ENCODE peak calls at places on chromosome 14, in six cellular contexts. One of them, this sample, is unnamed.

GRCh38 chr14:67502867-67503266 is 14.3 kb upstream of the TMEM229B start:
- DNase-seq in H9: no peak
- DNase-seq in mesenchymal stem cell: no peak
- DNase-seq in H1: no peak
- DNase-seq in IMR-90: no peak
- DNase-seq in neuronal stem cell: no peak
- DNase-seq in this sample: no peak

GRCh38 chr14:68682166-68683103 is 110.4 kb downstream of the ZFP36L1 start:
- DNase-seq in H1: no peak
- DNase-seq in mesenchymal stem cell: peak
- DNase-seq in neuronal stem cell: no peak
- DNase-seq in IMR-90: peak
- DNase-seq in H9: no peak
- DNase-seq in this sample: peak

GRCh38 chr14:76413106-76413961 is 37.4 kb downstream of the ESRRB start:
- DNase-seq in IMR-90: no peak
- DNase-seq in mesenchymal stem cell: no peak
- DNase-seq in H9: no peak
- DNase-seq in H1: no peak
- DNase-seq in neuronal stem cell: no peak
- DNase-seq in this sample: no peak

GRCh38 chr14:104107611-104108569 is 22.4 kb downstream of the ASPG start:
- DNase-seq in mesenchymal stem cell: no peak
- DNase-seq in H9: peak
- DNase-seq in IMR-90: no peak
- DNase-seq in H1: no peak
- DNase-seq in neuronal stem cell: no peak
- DNase-seq in this sample: peak

GRCh38 chr14:93959239-93960107 is 16.9 kb downstream of the ASB2 start:
- DNase-seq in H1: peak
- DNase-seq in mesenchymal stem cell: peak
- DNase-seq in neuronal stem cell: no peak
- DNase-seq in H9: peak
- DNase-seq in IMR-90: peak
- DNase-seq in this sample: peak

GRCh38 chr14:45144658-45145057 is 8.9 kb downstream of the FANCM start:
- DNase-seq in H1: no peak
- DNase-seq in mesenchymal stem cell: no peak
- DNase-seq in IMR-90: no peak
- DNase-seq in neuronal stem cell: no peak
- DNase-seq in H9: no peak
- DNase-seq in this sample: no peak

GRCh38 chr14:104531421-104532190 is 48.0 kb upstream of the C14orf180 start:
- DNase-seq in IMR-90: no peak
- DNase-seq in mesenchymal stem cell: no peak
- DNase-seq in H1: no peak
- DNase-seq in H9: peak
- DNase-seq in neuronal stem cell: no peak
- DNase-seq in this sample: no peak

GRCh38 chr14:103273847-103274615 is 60.0 kb upstream of the EIF5 start:
- DNase-seq in IMR-90: no peak
- DNase-seq in H9: no peak
- DNase-seq in neuronal stem cell: no peak
- DNase-seq in H1: no peak
- DNase-seq in mesenchymal stem cell: no peak
- DNase-seq in this sample: no peak

GRCh38 chr14:105537580-105538474 is 11.4 kb downstream of the TMEM121 start:
- DNase-seq in neuronal stem cell: no peak
- DNase-seq in H1: no peak
- DNase-seq in IMR-90: no peak
- DNase-seq in H9: peak
- DNase-seq in mesenchymal stem cell: no peak
- DNase-seq in this sample: peak

GRCh38 chr14:81450100-81450531 is 50.0 kb upstream of the STON2 start:
- DNase-seq in neuronal stem cell: no peak
- DNase-seq in H1: peak
- DNase-seq in H9: peak
- DNase-seq in IMR-90: no peak
- DNase-seq in mesenchymal stem cell: no peak
- DNase-seq in this sample: peak

GRCh38 chr14:31897581-31898186 is 179.4 kb upstream of the ARHGAP5 start:
- DNase-seq in mesenchymal stem cell: no peak
- DNase-seq in neuronal stem cell: no peak
- DNase-seq in H9: no peak
- DNase-seq in IMR-90: no peak
- DNase-seq in H1: no peak
- DNase-seq in this sample: no peak

DNA sequence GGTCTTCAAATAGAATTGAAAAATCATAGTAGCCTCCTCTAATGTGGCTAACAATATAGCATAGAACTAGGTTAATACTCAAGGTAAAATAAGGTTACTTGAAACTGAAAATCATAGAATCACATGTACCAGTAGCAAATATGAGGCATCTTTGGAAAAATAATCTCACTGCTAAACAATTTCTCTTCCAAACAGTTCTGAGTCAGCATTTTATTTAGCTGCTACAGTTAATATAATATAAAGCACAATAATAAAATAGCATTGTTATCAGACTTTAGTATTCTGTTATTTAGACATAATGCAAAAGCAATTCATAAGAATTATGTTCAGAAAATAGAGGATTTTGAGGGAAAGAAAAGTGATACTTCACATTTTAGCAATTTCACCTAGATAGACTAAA is 35.0 kb downstream of the ERO1A start:
- DNase-seq in H9: no peak
- DNase-seq in neuronal stem cell: no peak
- DNase-seq in IMR-90: no peak
- DNase-seq in mesenchymal stem cell: no peak
- DNase-seq in H1: no peak
- DNase-seq in this sample: no peak
- H3K14ac ChIP-seq in H9: no peak
- H3K14ac ChIP-seq in neuronal stem cell: no peak
- H3K14ac ChIP-seq in IMR-90: no peak
- H3K14ac ChIP-seq in mesenchymal stem cell: no peak
- H3K14ac ChIP-seq in H1: no peak
- H3K14ac ChIP-seq in this sample: no peak

GRCh38 chr14:23522643-23523198 is 28.8 kb downstream of the ZFHX2 start:
- DNase-seq in H1: no peak
- DNase-seq in H9: no peak
- DNase-seq in neuronal stem cell: no peak
- DNase-seq in mesenchymal stem cell: no peak
- DNase-seq in IMR-90: no peak
- DNase-seq in this sample: no peak

GRCh38 chr14:23521785-23522640 is 29.6 kb downstream of the ZFHX2 start:
- DNase-seq in IMR-90: no peak
- DNase-seq in H1: no peak
- DNase-seq in mesenchymal stem cell: no peak
- DNase-seq in H9: no peak
- DNase-seq in neuronal stem cell: no peak
- DNase-seq in this sample: no peak

GRCh38 chr14:23525611-23526010 is 26.0 kb downstream of the ZFHX2 start:
- DNase-seq in H1: no peak
- DNase-seq in IMR-90: no peak
- DNase-seq in mesenchymal stem cell: no peak
- DNase-seq in neuronal stem cell: no peak
- DNase-seq in H9: no peak
- DNase-seq in this sample: no peak

GRCh38 chr14:23524954-23525353 is 26.6 kb downstream of the ZFHX2 start:
- DNase-seq in H1: no peak
- DNase-seq in H9: no peak
- DNase-seq in neuronal stem cell: no peak
- DNase-seq in mesenchymal stem cell: no peak
- DNase-seq in IMR-90: no peak
- DNase-seq in this sample: no peak

GRCh38 chr14:23523229-23524016 is 28.1 kb downstream of the ZFHX2 start:
- DNase-seq in neuronal stem cell: no peak
- DNase-seq in IMR-90: no peak
- DNase-seq in H9: no peak
- DNase-seq in mesenchymal stem cell: no peak
- DNase-seq in H1: no peak
- DNase-seq in this sample: no peak
- H2AK5ac ChIP-seq in neuronal stem cell: no peak
- H2AK5ac ChIP-seq in IMR-90: no peak
- H2AK5ac ChIP-seq in H9: no peak
- H2AK5ac ChIP-seq in mesenchymal stem cell: no peak
- H2AK5ac ChIP-seq in H1: no peak
- H2AK5ac ChIP-seq in this sample: no peak

GRCh38 chr14:37988472-37988871 is 219.2 kb upstream of the SSTR1 start:
- DNase-seq in mesenchymal stem cell: peak
- DNase-seq in H9: no peak
- DNase-seq in neuronal stem cell: no peak
- DNase-seq in H1: no peak
- DNase-seq in IMR-90: peak
- DNase-seq in this sample: no peak
- H3K14ac ChIP-seq in mesenchymal stem cell: no peak
- H3K14ac ChIP-seq in H9: no peak
- H3K14ac ChIP-seq in neuronal stem cell: no peak
- H3K14ac ChIP-seq in H1: no peak
- H3K14ac ChIP-seq in IMR-90: no peak
- H3K14ac ChIP-seq in this sample: no peak

GRCh38 chr14:72451081-72451972 is 442.6 kb downstream of the DPF3 start:
- DNase-seq in H1: no peak
- DNase-seq in H9: no peak
- DNase-seq in IMR-90: no peak
- DNase-seq in neuronal stem cell: peak
- DNase-seq in mesenchymal stem cell: peak
- DNase-seq in this sample: no peak

GRCh38 chr14:72448212-72448611 is 445.7 kb downstream of the DPF3 start:
- DNase-seq in H1: no peak
- DNase-seq in H9: no peak
- DNase-seq in mesenchymal stem cell: no peak
- DNase-seq in neuronal stem cell: no peak
- DNase-seq in IMR-90: no peak
- DNase-seq in this sample: no peak

GRCh38 chr14:72444701-72445100 is 449.2 kb downstream of the DPF3 start:
- DNase-seq in neuronal stem cell: no peak
- DNase-seq in H1: no peak
- DNase-seq in IMR-90: peak
- DNase-seq in H9: no peak
- DNase-seq in mesenchymal stem cell: no peak
- DNase-seq in this sample: no peak

GRCh38 chr14:72454388-72454787 is 439.5 kb downstream of the DPF3 start:
- DNase-seq in mesenchymal stem cell: no peak
- DNase-seq in neuronal stem cell: no peak
- DNase-seq in H1: no peak
- DNase-seq in H9: no peak
- DNase-seq in IMR-90: no peak
- DNase-seq in this sample: no peak

GRCh38 chr14:72450473-72451044 is 443.3 kb downstream of the DPF3 start:
- DNase-seq in mesenchymal stem cell: no peak
- DNase-seq in H9: no peak
- DNase-seq in H1: no peak
- DNase-seq in IMR-90: no peak
- DNase-seq in neuronal stem cell: no peak
- DNase-seq in this sample: no peak
- H2AK5ac ChIP-seq in mesenchymal stem cell: no peak
- H2AK5ac ChIP-seq in H9: no peak
- H2AK5ac ChIP-seq in H1: no peak
- H2AK5ac ChIP-seq in IMR-90: no peak
- H2AK5ac ChIP-seq in neuronal stem cell: no peak
- H2AK5ac ChIP-seq in this sample: peak

DNA sequence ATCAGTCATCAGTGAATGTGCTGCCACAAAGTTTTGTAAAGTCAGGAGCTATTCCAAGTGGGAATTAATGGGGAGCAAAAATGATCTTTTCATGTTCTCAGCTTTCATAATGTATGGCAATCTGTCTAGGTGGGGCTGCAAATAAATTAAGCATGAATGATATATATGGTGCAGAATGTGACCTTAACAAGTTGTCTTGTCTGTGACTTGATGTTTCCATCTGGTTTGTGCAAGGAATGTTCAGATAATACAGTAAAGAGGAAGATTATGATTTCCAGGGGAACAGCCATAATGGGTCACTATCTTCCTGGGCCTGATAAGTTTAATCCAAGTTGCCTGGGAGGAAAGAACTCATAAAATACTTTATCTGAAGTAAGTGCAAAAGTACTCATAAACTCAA is 1815.8 kb upstream of the FLRT2 start:
- DNase-seq in mesenchymal stem cell: no peak
- DNase-seq in IMR-90: no peak
- DNase-seq in neuronal stem cell: no peak
- DNase-seq in H9: no peak
- DNase-seq in H1: no peak
- DNase-seq in this sample: no peak
- H3K14ac ChIP-seq in mesenchymal stem cell: no peak
- H3K14ac ChIP-seq in IMR-90: no peak
- H3K14ac ChIP-seq in neuronal stem cell: no peak
- H3K14ac ChIP-seq in H9: no peak
- H3K14ac ChIP-seq in H1: no peak
- H3K14ac ChIP-seq in this sample: no peak

This sample was measured in trophoblast cell.